ENCODE peak calls at places on chromosome 4, in nine cellular contexts. R, S, F, X, H, T, Z, O and P are unnamed samples.
A peak's percentile ranks its signal among the peaks of the same experiment; 100 is the strongest.

GRCh38 chr4:89119166-89119565 is 7.8 kb downstream of the TIGD2 start:
- DNase-seq in S (no peak), O (no peak), H (no peak), F (no peak), T (no peak), X (peak; percentile 38), Z (no peak), R (no peak), P (no peak)

GRCh38 chr4:112704991-112705845 is 68.3 kb downstream of the LARP7 start:
- DNase-seq in X (peak; percentile 67), O (peak; percentile 56), R (peak; percentile 72), F (peak; percentile 3), T (no peak), H (peak; percentile 68), Z (no peak), S (no peak), P (peak; percentile 66)

GRCh38 chr4:26022346-26022891 is 108.4 kb downstream of the SMIM20 start:
- DNase-seq in O (no peak), H (no peak), S (no peak), X (no peak), Z (no peak), R (no peak), F (no peak), T (no peak), P (no peak)

GRCh38 chr4:41853973-41854372 is 81.3 kb upstream of the TMEM33 start:
- DNase-seq in H (no peak), X (no peak), O (no peak), Z (no peak), R (no peak), T (no peak), F (no peak), S (no peak), P (no peak)

GRCh38 chr4:3045500-3045850 is 28.9 kb downstream of the HTT-AS start:
- DNase-seq in Z (peak; percentile 67), F (no peak), X (peak; percentile 72), H (peak; percentile 78), O (no peak), T (peak; percentile 77), S (peak; percentile 28), R (no peak), P (peak; percentile 80)

GRCh38 chr4:98283219-98284199 is 22.3 kb downstream of the RAP1GDS1 start:
- DNase-seq in T (no peak), Z (no peak), S (no peak), H (no peak), F (no peak), O (no peak), R (no peak), X (peak; percentile 24), P (no peak)

GRCh38 chr4:91824773-91825172 is 479.0 kb upstream of the GRID2 start:
- DNase-seq in O (no peak), F (no peak), T (no peak), R (no peak), S (no peak), X (no peak), Z (no peak), H (no peak), P (no peak)

GRCh38 chr4:18394656-18395055 is 373.1 kb upstream of the LCORL start:
- DNase-seq in T (no peak), F (no peak), O (no peak), H (no peak), S (no peak), R (no peak), Z (no peak), X (no peak), P (no peak)

GRCh38 chr4:28482580-28482979 is 1621.9 kb downstream of the STIM2 start:
- DNase-seq in R (no peak), Z (no peak), H (no peak), F (no peak), T (no peak), S (no peak), O (no peak), X (no peak), P (no peak)

GRCh38 chr4:47650584-47651130 is 165.6 kb downstream of the ATP10D start:
- DNase-seq in O (no peak), T (no peak), Z (no peak), X (peak; percentile 55), H (no peak), F (no peak), R (no peak), S (no peak), P (no peak)

GRCh38 chr4:29051381-29051965 is 1668.7 kb upstream of the PCDH7 start:
- DNase-seq in R (peak; percentile 66), H (no peak), Z (no peak), T (no peak), O (no peak), X (peak; percentile 3), S (no peak), F (no peak), P (no peak)

GRCh38 chr4:81470456-81471327 is 1.0 kb downstream of the RASGEF1B start:
- DNase-seq in Z (peak; percentile 14), S (peak; percentile 29), T (peak; percentile 71), R (peak; percentile 54), X (peak; percentile 58), O (peak; percentile 64), F (peak; percentile 25), H (peak; percentile 67), P (peak; percentile 73)

GRCh38 chr4:45629717-45630116 is 494.1 kb downstream of the GABRG1 start:
- DNase-seq in H (no peak), R (no peak), T (no peak), X (peak; percentile 1), O (no peak), S (no peak), F (no peak), Z (no peak), P (no peak)

DNA sequence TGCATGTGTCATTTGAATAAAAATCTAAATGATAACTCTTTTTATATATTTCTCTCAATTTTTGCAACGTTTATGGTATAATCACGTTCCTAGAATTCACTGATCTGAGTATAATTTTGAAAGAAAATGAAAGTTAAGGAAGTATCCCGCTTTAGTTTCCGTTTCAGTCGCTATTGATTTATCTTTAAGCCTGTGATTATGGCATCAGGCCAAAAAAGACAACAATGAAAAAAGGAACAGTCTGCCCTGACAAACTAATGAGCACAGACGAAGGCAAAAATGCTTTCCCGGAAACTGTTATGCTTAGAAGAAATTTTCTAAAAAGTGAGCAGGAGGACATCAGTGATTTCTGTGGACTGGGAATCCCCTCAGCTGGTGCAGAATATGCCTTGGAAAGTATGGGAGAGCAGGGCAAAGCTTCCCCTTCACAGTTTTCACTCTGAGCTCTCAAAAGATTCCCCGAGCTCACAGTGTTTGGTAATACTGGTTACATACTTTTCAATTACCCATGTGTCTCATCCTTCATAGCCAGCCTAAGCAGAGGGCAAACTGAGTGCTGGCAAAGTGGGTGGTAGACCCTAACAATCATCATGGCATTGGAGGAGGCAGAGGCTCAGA is 5.1 kb upstream of the CXCL10 start:
- DNase-seq in T (no peak), Z (no peak), X (peak; percentile 46), F (no peak), O (no peak), R (no peak), H (no peak), S (no peak), P (no peak)
- H3K4me3 ChIP-seq in T (peak overlapping the region; percentile 4), Z (peak overlapping the region; percentile 31), X (no peak overlapping the region), F (peak overlapping the region; percentile 32), O (no peak overlapping the region), R (no peak overlapping the region), H (peak overlapping the region; percentile 46), S (peak overlapping the region; percentile 36), P (no peak overlapping the region)

GRCh38 chr4:56200275-56200674 is 187.0 kb downstream of the AASDH start:
- DNase-seq in R (no peak), O (no peak), F (no peak), X (no peak), H (no peak), Z (no peak), T (no peak), S (no peak), P (no peak)

DNA sequence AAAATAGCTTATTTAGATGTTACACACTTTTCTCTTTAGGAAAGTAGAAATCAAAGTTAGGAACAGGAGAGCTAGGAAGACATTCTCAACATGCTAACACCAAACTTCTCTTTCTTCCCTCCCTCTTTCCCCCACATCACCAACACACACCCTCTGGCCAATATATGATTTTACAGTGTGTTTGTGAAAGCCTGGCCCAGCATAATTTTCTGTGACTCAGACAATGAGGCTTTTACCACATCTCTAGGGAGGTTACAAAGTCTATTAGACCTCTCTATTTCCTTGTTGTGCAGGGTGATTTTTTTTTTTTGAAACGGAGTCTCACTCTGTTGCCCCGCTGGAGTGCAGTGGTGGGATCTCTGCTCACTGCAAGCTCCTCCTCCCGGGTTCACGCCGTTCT is 189.9 kb downstream of the AASDH start:
- DNase-seq in T (no peak), X (peak; percentile 59), O (no peak), Z (no peak), S (no peak), F (no peak), R (no peak), H (no peak), P (no peak)
- TF ChIP-seq CTCF in T (peak; percentile 26), X (no peak), O (no peak), Z (no peak), S (no peak), F (no peak), R (no peak), H (no peak), P (no peak)

DNA sequence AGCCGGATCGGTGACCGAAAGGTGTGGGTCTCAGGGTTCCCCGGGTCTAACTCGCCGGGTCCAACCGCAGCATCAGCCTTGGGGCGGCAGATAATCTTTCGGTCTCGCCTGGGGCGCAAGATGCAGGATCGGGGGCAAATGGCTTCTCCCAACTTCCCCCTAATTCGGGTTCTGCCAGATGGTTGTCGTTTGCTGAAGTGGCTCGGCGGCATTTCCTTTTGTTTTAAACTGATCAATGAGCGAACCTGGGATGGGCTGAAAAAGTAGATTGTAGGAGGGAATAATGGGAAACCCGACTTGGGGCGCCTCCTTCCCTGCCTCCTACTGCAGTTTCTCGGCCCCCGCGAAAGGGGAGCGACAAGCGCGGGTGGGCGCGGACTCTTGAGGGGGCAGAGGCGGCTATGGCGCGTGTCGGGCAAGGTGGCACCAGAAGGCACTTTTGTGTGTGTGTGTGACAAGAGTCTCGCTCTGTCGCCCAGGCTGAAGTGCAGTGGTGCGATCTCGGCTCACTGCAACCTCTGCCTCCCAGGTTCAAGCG is 3.1 kb downstream of the PDGFRA start:
- DNase-seq in O (no peak), F (no peak), T (no peak), S (no peak), X (peak; percentile 21), Z (no peak), H (peak; percentile 54), R (peak; percentile 25), P (no peak)
- H3K9me3 ChIP-seq in O (peaks cover 11% of the 10 kb centered on the region), F (no peaks in the 10 kb centered on the region), T (no peaks in the 10 kb centered on the region), S (no peaks in the 10 kb centered on the region), X (no peaks in the 10 kb centered on the region), Z (no peaks in the 10 kb centered on the region), H (no peaks in the 10 kb centered on the region), R (no peaks in the 10 kb centered on the region), P (no peaks in the 10 kb centered on the region)

GRCh38 chr4:61044837-61045236 is 155.3 kb upstream of the ADGRL3 start:
- DNase-seq in Z (no peak), F (no peak), R (no peak), S (no peak), O (no peak), X (no peak), H (no peak), T (no peak), P (no peak)
- H3K4me3 ChIP-seq in Z (no peak overlapping the region), F (no peak overlapping the region), R (no peak overlapping the region), S (no peak overlapping the region), O (no peak overlapping the region), X (no peak overlapping the region), H (no peak overlapping the region), T (no peak overlapping the region), P (no peak overlapping the region)